ENCODE peak calls at places on chromosome 12, in eight cellular contexts. One of them, this sample, is unnamed.

GRCh38 chr12:116484807-116485206 is 74.4 kb upstream of the MAP1LC3B2 start:
- DNase-seq in G401: no peak
- DNase-seq in colonic mucosa: no peak
- DNase-seq in neuronal stem cell: no peak
- DNase-seq in germinal center: no peak
- DNase-seq in cardiac muscle cell: peak
- DNase-seq in LHCN-M2: peak
- DNase-seq in tibial nerve: peak
- DNase-seq in this sample: no peak

GRCh38 chr12:11949738-11950403 is 120.9 kb upstream of the BCL2L14 start:
- DNase-seq in germinal center: no peak
- DNase-seq in neuronal stem cell: no peak
- DNase-seq in colonic mucosa: peak
- DNase-seq in G401: peak
- DNase-seq in cardiac muscle cell: no peak
- DNase-seq in LHCN-M2: no peak
- DNase-seq in tibial nerve: no peak
- DNase-seq in this sample: no peak

GRCh38 chr12:89212339-89212771 is 139.9 kb downstream of the DUSP6 start:
- DNase-seq in tibial nerve: no peak
- DNase-seq in LHCN-M2: no peak
- DNase-seq in germinal center: no peak
- DNase-seq in cardiac muscle cell: peak
- DNase-seq in neuronal stem cell: no peak
- DNase-seq in colonic mucosa: no peak
- DNase-seq in G401: no peak
- DNase-seq in this sample: no peak

GRCh38 chr12:49623142-49623899 is at the start of gene PRPF40B:
- DNase-seq in germinal center: peak
- DNase-seq in G401: peak
- DNase-seq in LHCN-M2: peak
- DNase-seq in colonic mucosa: peak
- DNase-seq in tibial nerve: peak
- DNase-seq in cardiac muscle cell: peak
- DNase-seq in neuronal stem cell: peak
- DNase-seq in this sample: peak

GRCh38 chr12:54306925-54307731 is 6.3 kb upstream of the NFE2 start:
- DNase-seq in neuronal stem cell: no peak
- DNase-seq in germinal center: no peak
- DNase-seq in G401: no peak
- DNase-seq in tibial nerve: peak
- DNase-seq in LHCN-M2: no peak
- DNase-seq in colonic mucosa: peak
- DNase-seq in cardiac muscle cell: peak
- DNase-seq in this sample: no peak

GRCh38 chr12:53953831-53954693 is 641 bp upstream of the HOXC12 start:
- DNase-seq in cardiac muscle cell: no peak
- DNase-seq in G401: no peak
- DNase-seq in colonic mucosa: no peak
- DNase-seq in neuronal stem cell: no peak
- DNase-seq in germinal center: no peak
- DNase-seq in LHCN-M2: no peak
- DNase-seq in tibial nerve: no peak
- DNase-seq in this sample: no peak

GRCh38 chr12:104109446-104110271 is 28.4 kb downstream of the NFYB start:
- DNase-seq in cardiac muscle cell: no peak
- DNase-seq in neuronal stem cell: no peak
- DNase-seq in tibial nerve: no peak
- DNase-seq in LHCN-M2: no peak
- DNase-seq in G401: no peak
- DNase-seq in germinal center: no peak
- DNase-seq in colonic mucosa: no peak
- DNase-seq in this sample: no peak

GRCh38 chr12:104011265-104011664 is 38.7 kb downstream of the GLT8D2 start:
- DNase-seq in LHCN-M2: peak
- DNase-seq in neuronal stem cell: no peak
- DNase-seq in germinal center: no peak
- DNase-seq in colonic mucosa: no peak
- DNase-seq in cardiac muscle cell: peak
- DNase-seq in G401: no peak
- DNase-seq in tibial nerve: no peak
- DNase-seq in this sample: no peak

GRCh38 chr12:102439391-102440108 is 40.8 kb downstream of the IGF1 start:
- DNase-seq in germinal center: no peak
- DNase-seq in colonic mucosa: no peak
- DNase-seq in G401: no peak
- DNase-seq in neuronal stem cell: no peak
- DNase-seq in cardiac muscle cell: peak
- DNase-seq in tibial nerve: no peak
- DNase-seq in LHCN-M2: no peak
- DNase-seq in this sample: no peak

GRCh38 chr12:123543541-123543940 is 10.0 kb upstream of the RILPL1 start:
- DNase-seq in germinal center: no peak
- DNase-seq in neuronal stem cell: no peak
- DNase-seq in cardiac muscle cell: no peak
- DNase-seq in colonic mucosa: no peak
- DNase-seq in tibial nerve: no peak
- DNase-seq in LHCN-M2: no peak
- DNase-seq in G401: no peak
- DNase-seq in this sample: no peak

GRCh38 chr12:6335451-6336078 is 6.3 kb downstream of the TNFRSF1A start:
- DNase-seq in G401: no peak
- DNase-seq in germinal center: peak
- DNase-seq in LHCN-M2: peak
- DNase-seq in cardiac muscle cell: peak
- DNase-seq in tibial nerve: peak
- DNase-seq in neuronal stem cell: no peak
- DNase-seq in colonic mucosa: peak
- DNase-seq in this sample: no peak

GRCh38 chr12:67716817-67717216 is 68.3 kb downstream of the DYRK2 start:
- DNase-seq in LHCN-M2: peak
- DNase-seq in neuronal stem cell: no peak
- DNase-seq in germinal center: no peak
- DNase-seq in tibial nerve: no peak
- DNase-seq in G401: no peak
- DNase-seq in colonic mucosa: no peak
- DNase-seq in cardiac muscle cell: peak
- DNase-seq in this sample: no peak

GRCh38 chr12:65565601-65566560 is 258.4 kb upstream of the HMGA2 start:
- DNase-seq in neuronal stem cell: no peak
- DNase-seq in LHCN-M2: peak
- DNase-seq in germinal center: no peak
- DNase-seq in G401: peak
- DNase-seq in tibial nerve: no peak
- DNase-seq in colonic mucosa: no peak
- DNase-seq in cardiac muscle cell: peak
- DNase-seq in this sample: no peak

GRCh38 chr12:42669471-42669997 is 80.0 kb upstream of the PRICKLE1 start:
- DNase-seq in G401: no peak
- DNase-seq in tibial nerve: no peak
- DNase-seq in LHCN-M2: no peak
- DNase-seq in cardiac muscle cell: peak
- DNase-seq in germinal center: no peak
- DNase-seq in colonic mucosa: no peak
- DNase-seq in neuronal stem cell: no peak
- DNase-seq in this sample: no peak

GRCh38 chr12:27635349-27635972 is 60.8 kb upstream of the REP15 start:
- DNase-seq in G401: peak
- DNase-seq in germinal center: peak
- DNase-seq in colonic mucosa: no peak
- DNase-seq in LHCN-M2: peak
- DNase-seq in tibial nerve: no peak
- DNase-seq in neuronal stem cell: no peak
- DNase-seq in cardiac muscle cell: peak
- DNase-seq in this sample: peak